ENCODE peak calls at places on chromosomes 11 and 22, in four cellular contexts. One of them, this sample, is unnamed.

GRCh38 chr11:121356357-121356756 is 63.8 kb downstream of the SC5D start:
- ATAC-seq in heart left ventricle: no peak
- ATAC-seq in A549: no peak
- ATAC-seq in HepG2: no peak
- ATAC-seq in this sample: no peak

GRCh38 chr11:88680806-88681205 is 343.3 kb upstream of the CTSC start:
- ATAC-seq in HepG2: no peak
- ATAC-seq in A549: no peak
- ATAC-seq in heart left ventricle: no peak
- ATAC-seq in this sample: no peak

GRCh38 chr11:94946812-94947211 is 26.5 kb downstream of the CWC15 start:
- ATAC-seq in A549: no peak
- ATAC-seq in HepG2: no peak
- ATAC-seq in heart left ventricle: no peak
- ATAC-seq in this sample: no peak

GRCh38 chr22:24407278-24407665 is 20.1 kb upstream of the ADORA2A start:
- ATAC-seq in HepG2: no peak
- ATAC-seq in A549: no peak
- ATAC-seq in heart left ventricle: peak
- ATAC-seq in this sample: no peak

GRCh38 chr22:26547426-26547825 is 35.2 kb upstream of the TFIP11 start:
- ATAC-seq in HepG2: no peak
- ATAC-seq in A549: no peak
- ATAC-seq in heart left ventricle: no peak
- ATAC-seq in this sample: no peak

GRCh38 chr11:65911682-65912568 is 6.9 kb downstream of the C11orf68 start:
- ATAC-seq in heart left ventricle: peak
- ATAC-seq in HepG2: peak
- ATAC-seq in A549: peak
- ATAC-seq in this sample: peak

GRCh38 chr22:37601540-37602442 is 6.8 kb upstream of the GGA1 start:
- ATAC-seq in HepG2: peak
- ATAC-seq in heart left ventricle: no peak
- ATAC-seq in A549: peak
- ATAC-seq in this sample: no peak

GRCh38 chr11:114172055-114172861 is 112.7 kb downstream of the ZBTB16 start:
- ATAC-seq in A549: no peak
- ATAC-seq in HepG2: no peak
- ATAC-seq in heart left ventricle: peak
- ATAC-seq in this sample: no peak

GRCh38 chr11:72225411-72225951 is 914 bp downstream of the INPPL1 start:
- ATAC-seq in A549: no peak
- ATAC-seq in HepG2: peak
- ATAC-seq in heart left ventricle: no peak
- ATAC-seq in this sample: no peak

GRCh38 chr11:66607126-66607834 is 9.2 kb upstream of the RBM14 start:
- ATAC-seq in heart left ventricle: peak
- ATAC-seq in A549: peak
- ATAC-seq in HepG2: peak
- ATAC-seq in this sample: peak

GRCh38 chr11:100876826-100877545 is 189.9 kb downstream of the ARHGAP42 start:
- ATAC-seq in A549: peak
- ATAC-seq in HepG2: no peak
- ATAC-seq in heart left ventricle: peak
- ATAC-seq in this sample: no peak

GRCh38 chr11:76782526-76783293 is 446 bp upstream of the TSKU start:
- ATAC-seq in A549: peak
- ATAC-seq in heart left ventricle: peak
- ATAC-seq in HepG2: peak
- ATAC-seq in this sample: peak

GRCh38 chr11:130000552-130001176 is 2.0 kb downstream of the PRDM10 start:
- ATAC-seq in HepG2: no peak
- ATAC-seq in A549: no peak
- ATAC-seq in heart left ventricle: no peak
- ATAC-seq in this sample: no peak

GRCh38 chr11:130002352-130002845 is at the start of gene PRDM10:
- ATAC-seq in heart left ventricle: peak
- ATAC-seq in A549: peak
- ATAC-seq in HepG2: peak
- ATAC-seq in this sample: peak

GRCh38 chr11:130003717-130004001 is 1.0 kb upstream of the PRDM10 start:
- ATAC-seq in A549: no peak
- ATAC-seq in HepG2: no peak
- ATAC-seq in heart left ventricle: no peak
- ATAC-seq in this sample: no peak

GRCh38 chr11:130001491-130002351 is 914 bp downstream of the PRDM10 start:
- ATAC-seq in heart left ventricle: no peak
- ATAC-seq in A549: peak
- ATAC-seq in HepG2: peak
- ATAC-seq in this sample: peak

DNA sequence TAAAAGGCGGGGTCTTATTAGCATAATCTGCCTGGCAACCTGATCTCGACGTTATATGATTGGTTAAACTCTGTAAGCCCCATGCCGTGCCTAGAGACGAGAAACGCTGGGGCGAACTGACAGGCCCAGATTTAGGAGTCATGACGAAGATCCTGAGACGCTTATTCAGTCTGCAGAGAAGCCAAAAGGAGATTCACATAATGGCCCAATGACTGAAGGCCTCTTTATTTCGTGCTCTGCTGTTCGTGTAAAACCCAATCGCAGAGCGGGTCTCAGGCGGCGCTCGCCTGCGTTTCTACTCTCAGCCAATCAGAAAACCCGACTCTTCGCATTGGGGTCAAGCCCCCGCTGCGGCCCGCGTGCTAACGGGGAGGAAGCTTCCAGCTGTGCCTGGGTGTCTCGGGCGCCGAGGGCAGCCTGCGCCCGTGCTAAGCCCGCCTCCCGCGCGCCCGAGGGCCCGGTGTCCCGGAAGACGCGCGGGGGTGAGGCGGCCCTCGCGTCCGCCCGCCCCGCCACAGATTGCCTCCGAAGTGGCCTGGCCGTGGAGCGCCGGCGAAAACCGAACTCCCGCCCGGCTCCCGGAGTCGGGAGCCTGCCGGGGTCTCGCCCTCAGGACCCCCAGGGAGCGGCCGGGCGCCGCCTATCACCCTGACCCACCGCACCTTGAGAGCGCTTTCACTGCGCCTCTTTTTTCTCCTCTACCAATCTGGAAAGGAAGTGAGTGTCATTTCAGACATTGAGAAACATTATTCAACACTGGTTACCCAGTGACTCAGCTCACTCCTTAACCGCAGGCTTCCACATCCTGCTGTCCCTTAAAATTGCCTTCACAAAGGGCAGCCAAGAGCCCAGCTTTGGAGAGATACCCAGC is 446 bp upstream of the PRDM10 start:
- ATAC-seq in A549: peak
- ATAC-seq in heart left ventricle: peak
- ATAC-seq in HepG2: peak
- ATAC-seq in this sample: peak
- TF ChIP-seq POLR2A in A549: peak
- TF ChIP-seq POLR2A in heart left ventricle: peak
- TF ChIP-seq POLR2A in HepG2: peak
- TF ChIP-seq POLR2A in this sample: peak

GRCh38 chr11:61891331-61892084 is at the start of gene FADS3:
- ATAC-seq in A549: peak
- ATAC-seq in heart left ventricle: peak
- ATAC-seq in HepG2: peak
- ATAC-seq in this sample: peak
- TF ChIP-seq POLR2A in A549: peak
- TF ChIP-seq POLR2A in heart left ventricle: peak
- TF ChIP-seq POLR2A in HepG2: no peak
- TF ChIP-seq POLR2A in this sample: peak

DNA sequence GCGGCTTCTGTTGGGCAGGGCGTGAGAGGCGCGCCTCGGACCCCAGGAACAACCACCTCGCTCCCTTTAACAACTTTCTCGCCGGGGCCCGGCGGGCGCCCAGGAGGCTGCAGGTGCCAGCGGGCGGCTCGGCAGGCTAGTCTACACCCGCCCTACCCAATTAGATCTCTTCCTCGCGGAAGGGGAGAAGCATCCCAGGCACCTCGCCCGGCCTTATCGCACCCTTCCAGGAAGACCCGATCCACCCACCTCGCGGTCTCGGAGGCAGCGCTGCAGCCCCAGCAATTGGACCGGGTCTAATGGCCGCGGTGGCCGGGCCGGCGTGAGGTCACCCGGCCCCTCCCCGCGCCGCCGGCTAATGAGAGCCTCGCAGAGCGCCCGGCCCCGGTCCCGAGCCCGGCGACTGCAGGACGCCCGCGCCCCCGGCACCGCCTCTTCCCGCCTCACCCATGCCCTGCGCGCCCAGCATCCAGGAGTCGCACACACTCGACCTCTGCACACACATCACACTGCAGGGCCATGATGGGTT is at the start of gene PLAAT3:
- ATAC-seq in HepG2: peak
- ATAC-seq in A549: peak
- ATAC-seq in heart left ventricle: peak
- ATAC-seq in this sample: peak
- TF ChIP-seq POLR2A in HepG2: no peak
- TF ChIP-seq POLR2A in A549: peak
- TF ChIP-seq POLR2A in heart left ventricle: peak
- TF ChIP-seq POLR2A in this sample: peak

DNA sequence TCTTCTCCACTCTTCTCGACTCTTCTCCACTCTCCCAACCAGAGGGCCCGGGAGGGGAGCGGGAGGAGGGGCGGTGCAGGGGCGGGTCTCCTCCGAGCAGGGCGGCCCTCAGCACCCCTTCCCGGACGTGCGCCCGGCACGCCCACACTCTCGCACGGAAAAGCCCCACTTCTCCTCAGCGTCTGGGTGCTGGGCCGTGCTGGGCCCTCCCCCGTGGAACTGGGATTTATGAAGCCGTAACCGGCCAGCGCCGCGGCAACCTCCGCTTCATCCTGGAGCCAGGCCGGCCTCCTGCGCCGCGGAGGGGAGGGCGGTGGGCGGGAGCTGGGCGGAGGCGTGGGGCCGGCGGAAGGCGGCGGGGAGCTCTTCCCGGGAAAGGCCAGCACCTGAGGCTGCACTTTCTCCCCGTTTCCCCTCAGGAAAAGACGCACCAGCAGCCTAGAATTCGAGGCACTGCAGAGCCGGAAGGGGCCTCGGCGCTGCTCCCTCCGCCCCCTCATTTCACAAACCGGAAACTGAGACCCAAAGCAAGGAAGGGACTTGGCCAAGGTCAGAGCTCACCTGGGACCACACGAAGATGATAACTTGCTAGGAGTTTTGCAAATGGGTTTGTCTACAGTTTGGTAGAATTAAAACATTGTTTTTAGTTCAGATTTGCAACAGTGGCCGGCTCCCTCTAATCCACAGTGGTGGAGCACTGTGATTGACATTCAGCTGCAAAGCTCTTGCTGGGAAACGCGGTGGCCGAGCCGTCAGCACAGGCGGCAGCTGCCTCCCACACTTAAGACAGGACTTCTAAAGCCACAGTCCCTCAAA is 31.6 kb upstream of the JAM3 start:
- ATAC-seq in HepG2: peak
- ATAC-seq in A549: peak
- ATAC-seq in heart left ventricle: peak
- ATAC-seq in this sample: peak
- TF ChIP-seq POLR2A in HepG2: no peak
- TF ChIP-seq POLR2A in A549: peak
- TF ChIP-seq POLR2A in heart left ventricle: peak
- TF ChIP-seq POLR2A in this sample: peak

DNA sequence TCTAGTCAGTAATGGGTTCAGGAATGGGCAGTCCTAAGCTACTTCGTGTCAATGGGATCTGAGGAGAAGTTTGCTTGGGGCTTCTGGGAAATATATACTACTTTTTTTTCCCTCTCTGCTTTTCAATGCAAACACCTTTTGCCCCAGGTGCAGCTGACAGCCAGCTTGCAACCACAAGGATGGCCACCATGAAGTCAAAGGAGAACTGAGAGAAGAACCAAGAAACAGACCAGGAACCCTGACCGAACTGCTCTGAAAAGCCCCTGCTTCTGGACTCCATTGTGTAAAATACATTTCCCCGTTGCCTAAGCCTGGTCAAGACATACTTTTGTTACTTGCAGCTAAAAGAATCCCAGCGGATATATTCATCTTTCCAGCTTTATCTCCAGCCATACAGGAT is 20.1 kb upstream of the CD44 start:
- ATAC-seq in A549: no peak
- ATAC-seq in heart left ventricle: no peak
- ATAC-seq in HepG2: no peak
- ATAC-seq in this sample: no peak
- TF ChIP-seq POLR2A in A549: no peak
- TF ChIP-seq POLR2A in heart left ventricle: no peak
- TF ChIP-seq POLR2A in HepG2: no peak
- TF ChIP-seq POLR2A in this sample: no peak

GRCh38 chr22:35376728-35377472 is 4.0 kb upstream of the HMOX1 start:
- ATAC-seq in heart left ventricle: peak
- ATAC-seq in A549: peak
- ATAC-seq in HepG2: no peak
- ATAC-seq in this sample: peak
- TF ChIP-seq POLR2A in heart left ventricle: peak
- TF ChIP-seq POLR2A in A549: no peak
- TF ChIP-seq POLR2A in HepG2: no peak
- TF ChIP-seq POLR2A in this sample: no peak

GRCh38 chr11:68040957-68041591 is 2.2 kb downstream of the TCIRG1 start:
- ATAC-seq in HepG2: no peak
- ATAC-seq in heart left ventricle: no peak
- ATAC-seq in A549: no peak
- ATAC-seq in this sample: no peak

GRCh38 chr11:68039526-68040086 is 781 bp downstream of the TCIRG1 start:
- ATAC-seq in HepG2: peak
- ATAC-seq in A549: no peak
- ATAC-seq in heart left ventricle: no peak
- ATAC-seq in this sample: no peak

GRCh38 chr11:68041617-68042218 is 2.9 kb downstream of the TCIRG1 start:
- ATAC-seq in heart left ventricle: no peak
- ATAC-seq in A549: no peak
- ATAC-seq in HepG2: no peak
- ATAC-seq in this sample: no peak

GRCh38 chr11:68038718-68039525 is at the start of gene TCIRG1:
- ATAC-seq in A549: peak
- ATAC-seq in heart left ventricle: peak
- ATAC-seq in HepG2: peak
- ATAC-seq in this sample: peak

DNA sequence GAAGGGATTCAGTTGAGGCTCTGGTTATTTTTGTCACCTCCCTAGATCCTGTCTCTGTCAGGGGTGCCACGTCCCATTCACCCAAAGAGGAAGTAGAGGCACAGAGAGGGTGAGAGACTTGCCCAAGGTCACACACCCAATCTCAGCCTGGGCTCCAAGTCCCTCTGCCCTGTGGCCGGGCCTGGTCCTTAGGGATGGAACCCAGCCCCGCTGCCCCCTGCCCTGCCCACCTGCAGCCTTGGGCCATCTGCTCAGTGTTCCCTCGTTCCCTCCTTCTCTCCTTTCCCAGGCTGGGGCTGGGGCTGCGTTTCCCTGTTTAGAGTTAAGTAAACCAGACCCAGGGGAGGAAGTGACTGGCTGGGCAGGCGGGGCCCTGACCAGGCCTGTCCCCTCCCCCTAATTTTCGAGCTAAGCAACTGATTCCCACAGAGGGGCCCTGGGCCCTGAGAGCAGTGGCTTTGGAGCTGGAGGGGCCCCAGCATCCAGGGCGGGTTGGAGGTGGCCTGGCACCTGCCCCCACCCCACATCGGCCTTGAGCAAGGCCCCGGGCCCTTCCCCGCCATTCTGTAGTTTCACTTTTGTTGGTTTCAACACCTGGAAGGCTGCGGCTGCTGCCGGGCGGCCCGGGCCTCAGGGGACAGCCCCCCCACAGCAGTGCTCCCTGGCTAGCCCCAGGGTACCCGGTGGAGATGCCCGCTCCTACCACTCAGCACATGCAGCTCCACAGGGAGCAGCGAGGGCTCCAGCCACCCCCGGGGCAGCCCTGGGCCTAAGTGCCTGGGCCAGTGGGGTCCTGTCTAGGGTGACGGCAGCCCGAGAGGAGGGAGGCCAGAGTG is 1.5 kb downstream of the TCIRG1 start:
- ATAC-seq in HepG2: peak
- ATAC-seq in heart left ventricle: peak
- ATAC-seq in A549: peak
- ATAC-seq in this sample: peak
- TF ChIP-seq POLR2A in HepG2: peak
- TF ChIP-seq POLR2A in heart left ventricle: peak
- TF ChIP-seq POLR2A in A549: no peak
- TF ChIP-seq POLR2A in this sample: no peak